ENCODE peak calls at places on chromosomes 4 and X, in nine cellular contexts. Y, M, G, H, A, R, W, B and F are unnamed samples.

GRCh38 chr4:155602351-155603140 is 64.1 kb upstream of the GUCY1A1 start:
- DNase-seq in H (no peak), B (no peak), W (no peak), R (no peak), G (no peak), M (no peak), Y (no peak), A (no peak), F (peak; percentile 73)

GRCh38 chrX:71976753-71977152 is 66.1 kb downstream of the NHSL2 start:
- DNase-seq in G (no peak), B (peak; percentile 28), W (no peak), H (no peak), Y (no peak), M (no peak), A (peak; percentile 11), R (no peak), F (no peak)

GRCh38 chr4:80235451-80235850 is 31.0 kb upstream of the FGF5 start:
- DNase-seq in B (peak; percentile 75), R (no peak), W (no peak), Y (no peak), M (no peak), G (no peak), H (no peak), A (no peak), F (peak; percentile 44)

GRCh38 chr4:67327245-67327860 is 217.9 kb downstream of the CENPC start:
- DNase-seq in H (peak; percentile 62), G (peak; percentile 57), Y (no peak), B (peak; percentile 34), A (peak; percentile 69), R (peak; percentile 85), M (peak; percentile 40), W (peak; percentile 26), F (peak; percentile 64)

GRCh38 chrX:153226344-153227190 is 47.5 kb downstream of the MAGEA1 start:
- DNase-seq in B (peak; percentile 36), M (no peak), R (no peak), Y (no peak), H (no peak), G (no peak), A (peak; percentile 44), W (peak; percentile 29), F (peak; percentile 94)

GRCh38 chrX:129000018-129000417 is 523.3 kb downstream of the SMARCA1 start:
- DNase-seq in G (no peak), Y (no peak), H (no peak), A (no peak), W (no peak), R (no peak), B (no peak), M (no peak), F (no peak)

GRCh38 chrX:16870861-16871584 is 861 bp upstream of the RBBP7 start:
- DNase-seq in A (peak; percentile 19), B (peak; percentile 12), M (peak; percentile 55), R (peak; percentile 89), W (no peak), G (peak; percentile 31), Y (peak; percentile 85), H (peak; percentile 13), F (no peak)

GRCh38 chrX:21181232-21181853 is 192.9 kb upstream of the CNKSR2 start:
- DNase-seq in Y (no peak), M (no peak), W (no peak), G (no peak), H (no peak), B (no peak), A (no peak), R (no peak), F (no peak)

GRCh38 chr4:38330321-38330720 is 333.7 kb upstream of the KLF3 start:
- DNase-seq in A (no peak), B (no peak), R (no peak), M (no peak), W (no peak), H (no peak), G (no peak), Y (no peak), F (no peak)

GRCh38 chr4:84381759-84382158 is 117.3 kb downstream of the NKX6-1 start:
- DNase-seq in A (no peak), G (no peak), B (no peak), R (no peak), H (no peak), W (no peak), M (no peak), Y (no peak), F (no peak)

GRCh38 chr4:98546910-98547544 is 111.4 kb downstream of the TSPAN5 start:
- DNase-seq in W (no peak), G (no peak), R (no peak), B (peak; percentile 71), Y (no peak), M (no peak), H (peak; percentile 59), A (peak; percentile 84), F (no peak)

GRCh38 chrX:150446151-150446550 is 83.0 kb downstream of the MAMLD1 start:
- DNase-seq in R (no peak), H (peak; percentile 69), A (no peak), Y (no peak), W (no peak), B (no peak), G (no peak), M (no peak), F (no peak)

GRCh38 chrX:13101439-13102139 is 57.2 kb upstream of the FAM9C start:
- DNase-seq in M (no peak), W (peak; percentile 38), A (peak; percentile 91), R (peak; percentile 91), H (peak; percentile 90), G (peak; percentile 71), Y (no peak), B (peak; percentile 91), F (peak; percentile 93)

GRCh38 chrX:131985526-131986049 is 37.5 kb upstream of the STK26 start:
- DNase-seq in W (no peak), G (no peak), M (no peak), A (no peak), R (no peak), Y (no peak), H (no peak), B (no peak), F (peak; percentile 73)

GRCh38 chr4:70915048-70915815 is 13.1 kb downstream of the MOB1B start:
- DNase-seq in Y (no peak), M (no peak), R (no peak), H (no peak), G (no peak), A (no peak), B (peak; percentile 63), W (no peak), F (peak; percentile 52)

GRCh38 chr4:78379991-78380739 is 171.4 kb upstream of the ANXA3 start:
- DNase-seq in W (no peak), Y (no peak), B (peak; percentile 64), G (no peak), H (no peak), R (no peak), A (peak; percentile 51), M (no peak), F (peak; percentile 69)

GRCh38 chrX:103533428-103534216 is 14.3 kb upstream of the RAB40A start:
- DNase-seq in A (peak; percentile 83), B (peak; percentile 44), M (peak; percentile 68), Y (peak; percentile 88), H (peak; percentile 69), W (peak; percentile 81), R (peak; percentile 96), G (peak; percentile 83), F (peak; percentile 63)

GRCh38 chrX:2584659-2585470 is 84.1 kb upstream of the DHRSX start:
- DNase-seq in R (no peak), A (no peak), Y (no peak), W (no peak), G (no peak), B (no peak), H (no peak), M (no peak), F (peak; percentile 45)

GRCh38 chr4:176404591-176404990 is 84.8 kb downstream of the SPCS3 start:
- DNase-seq in W (no peak), Y (no peak), A (no peak), B (peak; percentile 70), H (no peak), R (no peak), G (no peak), M (no peak), F (peak; percentile 80)

GRCh38 chr4:19047481-19047880 is 1025.9 kb upstream of the LCORL start:
- DNase-seq in H (no peak), M (no peak), B (no peak), A (no peak), G (no peak), Y (no peak), R (no peak), W (no peak), F (no peak)

GRCh38 chr4:71074452-71075299 is 81.2 kb downstream of the DCK start:
- DNase-seq in B (no peak), M (no peak), Y (no peak), G (peak; percentile 41), H (no peak), R (no peak), A (peak; percentile 1), W (no peak), F (no peak)

GRCh38 chrX:80282535-80282934 is 137.7 kb upstream of the TENT5D start:
- DNase-seq in M (no peak), A (no peak), H (no peak), B (no peak), W (no peak), R (no peak), Y (no peak), G (no peak), F (no peak)
- TF ChIP-seq CTCF in M (peak; percentile 61), A (no peak), H (no peak), B (no peak), W (peak; percentile 23), R (no peak), Y (peak; percentile 43), G (no peak), F (no peak)

GRCh38 chr4:130309221-130309620 is 1213.3 kb downstream of the C4orf33 start:
- DNase-seq in M (no peak), G (no peak), Y (no peak), R (no peak), B (no peak), W (no peak), H (no peak), A (no peak), F (no peak)

DNA sequence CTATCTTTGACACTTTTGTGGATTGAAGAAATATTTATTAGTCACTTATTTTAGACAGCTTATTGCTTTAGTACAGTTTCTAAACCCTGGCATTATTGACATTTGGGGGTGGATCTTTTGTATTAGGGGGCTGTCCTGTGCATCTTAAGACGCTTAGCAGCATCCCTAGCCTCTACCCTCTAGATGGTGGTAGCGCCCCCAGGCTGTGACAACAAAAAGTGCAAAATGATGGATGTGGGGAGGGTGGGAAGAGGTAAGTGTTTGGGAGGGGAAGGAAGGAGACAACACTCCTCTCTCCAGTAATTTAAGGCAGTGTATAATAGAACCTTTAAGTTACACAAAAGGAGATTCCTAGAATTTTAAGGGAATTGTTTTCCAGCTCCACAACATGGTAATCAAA is 1210.6 kb downstream of the C4orf33 start:
- DNase-seq in H (no peak), R (no peak), W (no peak), B (no peak), G (no peak), Y (no peak), M (no peak), A (no peak), F (peak; percentile 13)
- TF ChIP-seq CTCF in H (no peak), R (no peak), W (no peak), B (no peak), G (no peak), Y (peak; percentile 9), M (no peak), A (no peak), F (no peak)

GRCh38 chrX:64792598-64793337 is 183.5 kb downstream of the ZC4H2 start:
- DNase-seq in Y (no peak), A (no peak), W (no peak), G (no peak), B (no peak), M (no peak), R (no peak), H (no peak), F (no peak)
- TF ChIP-seq CTCF in Y (no peak), A (no peak), W (no peak), G (no peak), B (no peak), M (no peak), R (no peak), H (no peak), F (no peak)

GRCh38 chrX:130144509-130144908 is 21.1 kb downstream of the AIFM1 start:
- DNase-seq in M (no peak), W (no peak), B (peak; percentile 52), H (peak; percentile 4), G (no peak), Y (no peak), R (no peak), A (peak; percentile 79), F (peak; percentile 45)
- TF ChIP-seq CTCF in M (no peak), W (no peak), B (no peak), H (no peak), G (no peak), Y (no peak), R (no peak), A (peak; percentile 35), F (no peak)